ENCODE peak calls at places on chromosomes 4 and X, in ten cellular contexts. E is mammary epithelial cell, V is bronchial epithelial cell, Z is PC-9, A is astrocyte, W is thoracic aorta, N is neural progenitor cell, O is stomach, R is tibial artery, P is HCT116. H is an unnamed sample. For H3K27me3 and H3K36me3, the result is how much of the 10 kb centered on the place peaks cover.

GRCh38 chrX:130523460-130524394 is 121.9 kb downstream of the RBMX2 start:
- DNase-seq in O (peak), E (no peak), P (no peak), W (peak), A (no peak), R (peak), Z (no peak), N (peak), V (peak), H (peak)

GRCh38 chr4:141027421-141027820 is 105.8 kb downstream of the RNF150 start:
- DNase-seq in W (no peak), O (no peak), A (peak), P (no peak), N (no peak), V (peak), Z (no peak), E (peak), R (no peak), H (peak)

GRCh38 chr4:158313566-158313965 is 103.3 kb downstream of the TMEM144 start:
- DNase-seq in V (no peak), E (no peak), N (no peak), A (peak), Z (no peak), O (no peak), W (no peak), R (no peak), P (no peak), H (no peak)

GRCh38 chr4:56745082-56745481 is 64.0 kb upstream of the HOPX start:
- DNase-seq in A (no peak), N (no peak), V (no peak), O (no peak), W (no peak), E (no peak), R (no peak), Z (no peak), P (no peak), H (no peak)

GRCh38 chr4:7721984-7722551 is 217.6 kb downstream of the AFAP1 start:
- DNase-seq in R (no peak), V (no peak), N (no peak), Z (no peak), E (no peak), P (no peak), W (no peak), O (no peak), A (no peak), H (no peak)

GRCh38 chr4:123284166-123284565 is 112.4 kb upstream of the SPRY1 start:
- DNase-seq in Z (no peak), E (no peak), V (no peak), R (no peak), P (no peak), A (peak), W (no peak), O (no peak), N (no peak), H (no peak)

GRCh38 chrX:134172588-134173259 is 64.3 kb upstream of the CCDC160 start:
- DNase-seq in Z (no peak), W (no peak), R (peak), N (peak), A (no peak), E (no peak), V (no peak), P (no peak), O (peak), H (peak)

GRCh38 chr4:10091531-10092181 is 24.9 kb downstream of the WDR1 start:
- DNase-seq in P (no peak), A (no peak), N (no peak), R (no peak), E (no peak), Z (no peak), O (no peak), V (no peak), W (no peak), H (no peak)

GRCh38 chr4:61911313-61911756 is 711.2 kb downstream of the ADGRL3 start:
- DNase-seq in W (no peak), N (peak), V (no peak), Z (no peak), E (no peak), O (no peak), A (peak), P (no peak), R (no peak), H (no peak)

GRCh38 chr4:67122029-67122428 is 423.3 kb downstream of the CENPC start:
- DNase-seq in A (no peak), W (no peak), V (peak), P (no peak), Z (no peak), O (no peak), N (peak), R (no peak), E (peak), H (no peak)

GRCh38 chr4:175431635-175432034 is 380.4 kb downstream of the GPM6A start:
- DNase-seq in V (no peak), R (no peak), Z (no peak), O (no peak), N (no peak), W (no peak), E (no peak), A (no peak), P (no peak), H (no peak)
- H3K27me3 ChIP-seq in V (under half), R (under half), Z (under half), O (under half), N (under half), W (under half), E (under half), A (under half), P (under half), H (under half)

DNA sequence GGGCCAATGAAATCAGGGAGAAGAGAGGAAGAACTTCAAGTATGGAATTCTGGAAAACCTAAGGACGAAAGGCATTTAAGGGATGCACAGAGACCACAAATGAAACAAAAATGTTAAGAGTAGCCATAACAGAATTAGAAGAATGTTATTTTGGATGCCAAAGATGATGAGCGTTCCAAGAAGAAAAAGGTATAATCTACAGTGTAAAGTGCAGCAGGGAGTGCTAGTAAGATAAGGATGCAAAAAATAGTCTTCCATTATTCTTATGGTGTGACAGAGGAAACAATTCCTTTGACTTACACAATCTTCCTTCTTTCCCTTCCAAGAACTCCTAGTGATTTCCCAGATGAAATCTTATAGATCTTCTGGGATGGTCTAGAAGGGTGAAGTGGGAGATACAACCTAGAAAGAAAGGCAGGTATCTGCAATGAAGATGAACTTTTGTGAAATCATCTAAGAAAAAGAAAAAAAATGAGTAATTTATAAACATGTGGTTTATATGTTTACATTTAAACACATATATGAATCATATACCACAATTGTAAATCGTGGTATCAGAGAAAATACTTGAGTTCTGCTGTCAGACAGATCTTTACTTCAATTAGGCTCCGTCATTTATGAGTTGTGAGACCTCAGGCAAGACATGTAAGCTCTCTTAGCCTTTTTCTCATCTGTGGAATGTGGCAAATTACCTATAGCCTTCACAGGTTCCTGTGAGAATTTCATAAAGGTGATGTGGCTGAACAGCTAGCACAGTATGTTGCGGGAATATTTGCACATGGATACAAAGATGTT is 8.1 kb downstream of the MORF4L2 start:
- DNase-seq in E (peak), A (peak), W (no peak), Z (no peak), N (no peak), V (peak), P (no peak), O (no peak), R (no peak), H (no peak)
- H3K36me3 ChIP-seq in E (under half), A (under half), W (under half), Z (under half), N (under half), V (under half), P (under half), O (half or more), R (under half), H (under half)

DNA sequence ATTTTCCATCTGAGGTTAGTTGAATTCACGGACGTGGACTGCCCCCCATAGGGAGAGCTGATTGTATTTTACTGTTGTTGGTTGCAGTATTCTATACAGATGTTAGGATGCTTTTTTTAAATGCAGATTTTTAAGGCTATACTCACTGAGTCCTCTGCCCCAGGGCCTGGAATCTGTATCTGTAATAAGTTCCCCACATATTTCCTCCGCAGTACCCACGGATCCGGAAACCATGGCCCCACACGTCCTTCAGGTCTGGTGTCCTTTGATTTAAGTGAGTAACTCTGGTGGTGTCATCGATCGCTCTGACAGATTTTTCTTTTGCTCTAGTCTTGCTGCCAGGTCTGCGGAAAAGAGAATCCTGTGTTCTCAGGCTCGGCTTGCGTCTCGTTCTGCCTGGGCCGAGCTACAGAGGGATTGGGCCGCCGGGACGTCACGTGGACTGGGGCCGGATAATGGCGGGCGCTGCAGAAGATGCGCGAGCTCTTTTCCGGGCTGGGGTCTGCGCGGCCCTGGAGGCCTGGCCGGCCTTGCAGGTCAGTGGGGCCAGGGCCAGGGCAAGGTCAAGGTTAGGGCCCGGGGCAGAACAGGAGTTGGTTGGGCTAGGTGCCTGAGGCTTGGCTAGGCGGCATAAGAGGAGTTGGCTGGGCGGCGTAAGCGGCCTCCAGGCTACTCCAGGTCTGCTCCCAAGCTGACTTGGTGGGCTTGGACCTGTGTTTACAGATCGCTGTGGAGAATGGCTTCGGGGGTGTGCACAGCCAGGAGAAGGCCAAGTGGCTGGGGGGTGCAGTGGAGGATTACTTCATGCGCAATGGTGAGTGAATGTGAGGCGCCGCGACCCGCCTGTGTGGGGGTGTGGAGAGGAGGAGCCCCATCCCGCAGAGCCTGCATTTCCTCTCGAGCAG is at the start of gene TSR2:
- DNase-seq in P (peak), R (peak), O (peak), N (peak), W (peak), A (peak), E (peak), Z (peak), V (peak), H (peak)
- TF ChIP-seq CTCF in P (peak), R (no peak), O (no peak), N (peak), W (no peak), A (peak), E (peak), Z (peak), V (no peak), H (no peak)

GRCh38 chr4:54189140-54189539 is 40.0 kb upstream of the PDGFRA start:
- DNase-seq in O (no peak), A (peak), V (no peak), N (no peak), Z (no peak), W (no peak), P (no peak), R (no peak), E (no peak), H (no peak)
- H3K27me3 ChIP-seq in O (under half), A (under half), V (under half), N (under half), Z (under half), W (under half), P (under half), R (under half), E (under half), H (under half)

DNA sequence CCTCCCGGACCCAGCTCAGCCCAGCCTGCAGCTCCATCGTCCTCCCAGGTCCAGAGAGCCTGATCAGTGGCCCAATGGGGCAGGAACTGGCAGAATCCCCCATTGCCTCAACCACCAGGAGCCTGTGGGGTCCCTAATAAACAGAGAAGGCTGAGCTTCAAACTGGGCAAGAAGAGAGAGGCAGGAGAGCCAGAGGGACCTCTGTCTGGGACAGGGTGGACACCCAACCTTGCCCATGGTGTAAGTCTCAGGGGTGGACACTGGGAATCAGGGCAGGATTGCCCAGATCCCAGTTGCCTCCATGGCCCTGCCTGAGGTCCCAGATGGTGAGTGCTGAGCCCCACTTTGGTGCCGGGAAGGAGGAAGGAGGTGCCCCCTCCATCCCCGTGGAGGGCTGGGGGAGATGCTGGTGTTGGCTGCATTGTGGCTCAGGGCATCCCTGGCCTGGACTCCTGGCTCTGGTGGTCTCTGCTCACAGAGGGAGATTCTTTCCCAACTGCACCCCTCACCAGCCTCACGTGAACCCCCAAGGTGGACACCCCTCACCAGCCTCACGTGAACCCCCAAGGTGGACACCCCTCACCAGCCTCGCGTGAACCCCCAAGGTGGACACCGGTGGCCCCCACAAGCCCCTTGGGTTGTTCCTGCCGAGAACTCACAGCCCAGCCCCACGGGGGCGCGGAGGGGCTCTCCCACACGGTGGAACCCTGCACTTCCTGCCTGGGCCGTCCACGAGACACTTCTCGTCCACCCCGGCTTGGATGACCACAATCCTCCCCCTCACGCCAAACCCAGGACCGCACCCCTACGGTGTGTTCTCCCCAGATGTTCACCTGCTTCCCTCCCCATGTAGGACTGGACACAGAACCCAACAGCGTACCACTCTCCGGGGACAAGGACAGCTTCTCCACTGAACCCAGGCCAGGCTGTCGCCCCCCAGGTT is 5.4 kb downstream of the CPLX1 start:
- DNase-seq in R (no peak), A (no peak), O (no peak), Z (no peak), P (no peak), N (no peak), W (no peak), V (no peak), E (no peak), H (no peak)
- H3K36me3 ChIP-seq in R (under half), A (under half), O (under half), Z (under half), P (under half), N (under half), W (under half), V (under half), E (under half), H (under half)

H was measured in prostate gland.